ENCODE peak calls at places on chromosomes 13 and 19, in eight cellular contexts. V is K562, A is H1, B is HCT116, N is endothelial cell of umbilical vein, R is GM12878, D is SK-N-SH, K is HepG2. H is an unnamed sample. For H3K79me2 and H3K4me1, the result is how much of the 10 kb centered on the place peaks cover.

GRCh38 chr19:46605356-46605821 is 4.3 kb downstream of the CALM3 start:
- DNase-seq in V (peak), A (no peak), B (no peak), N (no peak), R (no peak), D (peak), K (no peak), H (no peak)

GRCh38 chr13:23991119-23991518 is 93.8 kb upstream of the C1QTNF9B start:
- DNase-seq in V (no peak), A (no peak), B (no peak), N (no peak), R (no peak), D (no peak), K (no peak), H (no peak)

GRCh38 chr19:2309734-2310362 is 1.9 kb upstream of the LINGO3 start:
- DNase-seq in V (no peak), A (peak), B (no peak), N (no peak), R (no peak), D (peak), K (no peak), H (no peak)

GRCh38 chr13:28684257-28684656 is 25.3 kb downstream of the POMP start:
- DNase-seq in V (no peak), A (peak), B (no peak), N (no peak), R (no peak), D (no peak), K (peak), H (peak)

GRCh38 chr13:94617389-94618000 is 15.8 kb downstream of the GPR180 start:
- DNase-seq in V (peak), A (no peak), B (no peak), N (peak), R (no peak), D (peak), K (peak), H (peak)

GRCh38 chr13:45282994-45283393 is 58.0 kb downstream of the TPT1 start:
- DNase-seq in V (no peak), A (no peak), B (no peak), N (no peak), R (no peak), D (no peak), K (no peak), H (no peak)

GRCh38 chr13:54750521-54750920 is 1721.9 kb downstream of the OLFM4 start:
- DNase-seq in V (no peak), A (no peak), B (no peak), N (no peak), R (no peak), D (no peak), K (no peak), H (no peak)

GRCh38 chr13:44125943-44126469 is 246.3 kb downstream of the LACC1 start:
- DNase-seq in V (no peak), A (no peak), B (no peak), N (no peak), R (no peak), D (no peak), K (no peak), H (no peak)

GRCh38 chr19:49233163-49233562 is 75.6 kb downstream of the TRPM4 start:
- DNase-seq in V (no peak), A (no peak), B (no peak), N (no peak), R (no peak), D (no peak), K (no peak), H (no peak)

GRCh38 chr19:3145909-3146676 is 10.3 kb downstream of the GNA15 start:
- DNase-seq in V (no peak), A (no peak), B (no peak), N (no peak), R (no peak), D (no peak), K (no peak), H (no peak)

GRCh38 chr13:91347996-91348905 is 764 bp downstream of the MIR17HG start:
- DNase-seq in V (peak), A (no peak), B (no peak), N (peak), R (no peak), D (no peak), K (no peak), H (no peak)

GRCh38 chr13:91347212-91347995 is at the start of gene MIR17HG:
- DNase-seq in V (peak), A (peak), B (peak), N (peak), R (peak), D (peak), K (peak), H (peak)

GRCh38 chr13:91346848-91347211 is 657 bp upstream of the MIR17HG start:
- DNase-seq in V (peak), A (no peak), B (no peak), N (peak), R (peak), D (peak), K (no peak), H (peak)

GRCh38 chr13:91349992-91350911 is 2.8 kb downstream of the MIR17HG start:
- DNase-seq in V (no peak), A (no peak), B (no peak), N (no peak), R (no peak), D (no peak), K (no peak), H (no peak)

DNA sequence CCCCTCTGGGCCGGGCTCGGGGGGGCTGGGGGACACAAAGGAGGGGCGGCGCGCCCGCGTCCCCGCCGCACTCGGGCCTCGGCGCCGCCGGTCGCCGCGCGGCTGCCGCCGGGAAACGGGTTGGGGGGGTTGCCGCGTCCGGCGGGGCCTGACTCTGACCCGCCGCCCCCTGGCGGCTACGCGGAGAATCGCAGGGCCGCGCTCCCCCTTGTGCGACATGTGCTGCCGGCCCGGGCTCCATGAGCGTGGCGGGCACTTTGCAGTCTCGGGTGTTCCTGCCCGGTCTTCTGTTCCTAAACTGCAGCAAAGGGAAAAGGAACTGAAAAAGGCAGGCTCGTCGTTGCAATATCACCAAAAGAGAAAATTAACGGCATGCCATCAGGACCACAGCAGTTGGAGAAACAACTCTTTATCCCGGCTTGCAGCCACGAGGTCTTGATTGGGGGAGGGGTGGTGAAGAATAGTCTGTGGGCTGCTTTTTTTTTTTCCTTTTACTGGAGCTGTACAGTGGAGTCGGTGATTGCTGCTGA is 1.5 kb downstream of the MIR17HG start:
- DNase-seq in V (no peak), A (peak), B (peak), N (peak), R (peak), D (peak), K (peak), H (peak)
- TF ChIP-seq POLR2AphosphoS5 in V (no peak), A (peak), B (peak), N (peak), R (peak), D (no peak), K (peak), H (peak)

DNA sequence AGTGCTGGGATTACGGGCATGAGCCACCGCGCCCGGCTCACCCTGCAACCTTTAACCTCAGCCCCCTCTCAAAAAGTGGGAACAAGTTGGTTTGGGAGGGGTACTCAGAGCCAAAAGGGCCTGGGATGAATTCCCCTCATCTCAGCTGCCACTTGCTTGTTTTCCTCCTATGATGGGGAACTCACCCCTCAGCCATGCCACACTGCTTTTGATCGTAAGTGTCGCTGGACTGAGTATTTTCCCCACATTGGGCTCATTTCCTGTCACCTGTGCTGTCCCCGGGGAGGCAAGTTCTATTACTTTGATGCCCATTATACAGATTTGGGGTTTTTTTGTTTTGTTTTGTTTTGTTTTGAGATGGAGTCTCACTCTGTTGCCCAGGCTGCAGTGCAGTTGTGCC is 6.5 kb downstream of the R3HDM4 start:
- DNase-seq in V (no peak), A (no peak), B (no peak), N (no peak), R (no peak), D (no peak), K (no peak), H (no peak)
- H3K79me2 ChIP-seq in V (half or more), A (under half), B (half or more), N (under half), R (under half), D (half or more), K (under half), H (half or more)

DNA sequence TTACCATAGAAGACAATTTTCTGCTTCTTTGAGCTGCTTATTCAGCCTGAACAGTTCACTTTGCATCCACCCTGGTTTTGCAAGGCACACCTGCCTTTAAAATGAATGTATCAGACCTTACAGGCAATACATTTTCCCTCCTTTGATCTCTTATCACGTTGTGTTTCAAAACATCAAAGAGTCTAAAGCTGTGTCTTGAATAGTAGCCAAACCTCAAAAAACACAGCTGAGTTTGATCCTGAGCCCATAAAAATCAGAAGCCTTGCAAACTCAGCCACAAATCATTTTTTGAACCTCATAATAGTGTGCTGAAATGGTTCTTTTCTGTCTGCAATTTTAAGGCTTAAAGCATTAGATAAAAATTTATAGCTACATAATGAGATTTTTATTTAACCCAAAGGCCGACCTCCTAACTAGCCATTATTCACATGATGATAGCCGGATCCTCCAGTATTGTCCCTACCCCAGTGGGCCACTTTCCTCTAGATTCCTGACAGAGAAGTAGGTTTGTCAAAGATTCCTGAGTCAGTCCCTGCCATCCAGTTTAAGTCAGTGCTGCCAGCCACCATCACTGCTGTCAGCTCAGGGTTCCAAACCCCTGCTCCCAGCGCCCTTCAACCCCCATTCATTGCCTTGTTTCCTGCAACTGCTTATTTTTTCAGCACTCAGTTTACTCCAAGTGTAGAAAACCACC is 71.8 kb downstream of the CAB39L start:
- DNase-seq in V (no peak), A (no peak), B (no peak), N (no peak), R (no peak), D (no peak), K (peak), H (no peak)
- H3K4me1 ChIP-seq in V (under half), A (under half), B (under half), N (under half), R (under half), D (under half), K (under half), H (under half)

GRCh38 chr19:32971715-32972540 is at the start of the genes CEP89 and FAAP24:
- DNase-seq in V (peak), A (peak), B (peak), N (peak), R (peak), D (peak), K (peak), H (peak)
- TF ChIP-seq POLR2AphosphoS5 in V (peak), A (no peak), B (peak), N (peak), R (peak), D (peak), K (peak), H (peak)